ENCODE peak calls at places on chromosomes 11 and 22, in nine cellular contexts. V is stimulated activated CD8-positive, alpha-beta memory T cell treated with anti-CD3 and anti-CD28 coated beads, Interleukin-2, amount 100 ng/mL, for 48 hours; B is posterior vena cava; J is stimulated activated CD4-positive, alpha-beta T cell treated with anti-CD3 and anti-CD28 coated beads, Interleukin-4, amount 100 ng/mL, for 48 hours; O is skeletal muscle cell; D is progenitor cell of endocrine pancreas; Q is CD8-positive, alpha-beta memory T cell; I is Kasumi-1; R is activated T-cell treated with anti-CD3 and anti-CD28 coated beads for 1 hour. K is an unnamed sample.

GRCh38 chr11:60169264-60169915 is 13.5 kb downstream of the MS4A6A start:
- DNase-seq in R (no peak), I (peak; percentile 11), Q (no peak), O (no peak), B (no peak), J (no peak), V (no peak), D (no peak), K (no peak)

GRCh38 chr11:83724704-83725114 is 438.5 kb upstream of the CCDC90B start:
- DNase-seq in I (no peak), O (no peak), D (no peak), J (no peak), B (no peak), V (no peak), Q (no peak), R (no peak), K (no peak)

GRCh38 chr11:94740975-94741707 is 27.0 kb upstream of the AMOTL1 start:
- DNase-seq in R (no peak), B (peak; percentile 80), O (no peak), D (no peak), V (no peak), J (no peak), I (peak; percentile 58), Q (no peak), K (no peak)

GRCh38 chr11:34154059-34154875 is 48.8 kb downstream of the NAT10 start:
- DNase-seq in I (peak; percentile 78), Q (no peak), J (no peak), D (no peak), V (no peak), R (no peak), O (no peak), B (no peak), K (no peak)

GRCh38 chr22:36143066-36143815 is 17.3 kb downstream of the APOL3 start:
- DNase-seq in D (no peak), R (no peak), J (no peak), O (no peak), Q (no peak), B (no peak), I (no peak), V (no peak), K (no peak)

GRCh38 chr22:46090051-46090591 is 60.2 kb upstream of the PPARA start:
- DNase-seq in B (peak; percentile 84), D (no peak), J (no peak), R (no peak), O (no peak), I (no peak), Q (no peak), V (no peak), K (no peak)

GRCh38 chr22:35549338-35549737 is 8.7 kb downstream of the RASD2 start:
- DNase-seq in Q (no peak), O (no peak), J (no peak), B (no peak), D (no peak), R (no peak), V (no peak), I (no peak), K (no peak)

GRCh38 chr11:60634151-60634550 is 65.3 kb upstream of the MS4A8 start:
- DNase-seq in Q (no peak), J (no peak), I (no peak), D (no peak), B (no peak), V (no peak), R (no peak), O (no peak), K (no peak)

GRCh38 chr22:41596776-41597634 is 7.4 kb upstream of the PMM1 start:
- DNase-seq in R (peak; percentile 12), B (peak; percentile 82), I (peak; percentile 34), Q (no peak), J (peak; percentile 11), D (peak; percentile 46), O (no peak), V (no peak), K (peak; percentile 19)

GRCh38 chr11:111213256-111213655 is 32.3 kb upstream of the POU2AF2 start:
- DNase-seq in R (no peak), B (no peak), D (no peak), V (no peak), J (no peak), O (no peak), Q (no peak), I (no peak), K (no peak)

GRCh38 chr22:33529424-33530113 is 390.7 kb downstream of the LARGE1 start:
- DNase-seq in V (no peak), I (no peak), R (no peak), O (no peak), B (no peak), J (no peak), Q (no peak), D (no peak), K (no peak)

GRCh38 chr11:30312243-30312642 is 10.7 kb upstream of the ARL14EP start:
- DNase-seq in D (no peak), R (no peak), J (no peak), I (no peak), B (no peak), O (no peak), V (no peak), Q (no peak), K (no peak)

GRCh38 chr11:117239295-117239694 is 6.8 kb downstream of the RNF214 start:
- DNase-seq in I (peak; percentile 11), O (peak; percentile 83), D (no peak), J (no peak), B (no peak), R (no peak), V (no peak), Q (no peak), K (no peak)

GRCh38 chr11:72721689-72722049 is 30.5 kb downstream of the ARAP1 start:
- DNase-seq in I (peak; percentile 36), J (peak; percentile 16), R (peak; percentile 29), O (no peak), V (peak; percentile 21), B (no peak), Q (peak; percentile 44), D (no peak), K (peak; percentile 24)

GRCh38 chr22:17213976-17214375 is 5.3 kb downstream of the ADA2 start:
- DNase-seq in D (no peak), I (peak; percentile 15), J (peak; percentile 38), R (peak; percentile 47), B (peak; percentile 84), V (no peak), O (no peak), Q (no peak), K (peak; percentile 67)

GRCh38 chr11:124887667-124888013 is 10.0 kb downstream of the ROBO4 start:
- DNase-seq in D (no peak), B (no peak), O (no peak), I (no peak), J (no peak), Q (no peak), R (no peak), V (no peak), K (no peak)

GRCh38 chr11:75781831-75782230 is 13.3 kb downstream of the DGAT2 start:
- DNase-seq in J (no peak), B (no peak), V (no peak), R (no peak), Q (no peak), O (no peak), I (no peak), D (no peak), K (no peak)

GRCh38 chr11:79417069-79417920 is 23.5 kb downstream of the TENM4 start:
- DNase-seq in V (no peak), J (no peak), O (no peak), R (no peak), D (no peak), Q (no peak), I (no peak), B (no peak), K (no peak)

GRCh38 chr11:76096552-76096951 is 109.8 kb downstream of the WNT11 start:
- DNase-seq in D (no peak), J (no peak), B (no peak), V (no peak), Q (no peak), I (no peak), O (no peak), R (no peak), K (no peak)

GRCh38 chr11:28581286-28582242 is 473.4 kb downstream of the METTL15 start:
- DNase-seq in J (no peak), V (no peak), I (no peak), O (peak; percentile 84), Q (no peak), D (no peak), R (no peak), B (no peak), K (no peak)

GRCh38 chr11:118608268-118609214 is 1.1 kb downstream of the PHLDB1 start:
- DNase-seq in B (peak; percentile 96), O (peak; percentile 70), J (peak; percentile 58), Q (peak; percentile 86), R (peak; percentile 78), I (no peak), V (peak; percentile 54), D (no peak), K (peak; percentile 88)

GRCh38 chr11:108253176-108253575 is 30.3 kb downstream of the ATM start:
- DNase-seq in D (no peak), V (no peak), O (no peak), I (no peak), Q (no peak), B (no peak), J (no peak), R (no peak), K (no peak)

K was measured in naive thymus-derived CD8-positive, alpha-beta T cell.